ENCODE peak calls at places on chromosomes 11 and 22, in five cellular contexts. One of them, this sample, is unnamed.

GRCh38 chr11:45051621-45052020 is 94.8 kb upstream of the PRDM11 start:
- DNase-seq in substantia nigra: no peak
- DNase-seq in stimulated activated CD8-positive, alpha-beta memory T cell treated with anti-CD3 and anti-CD28 coated beads, Interleukin-15, amount 100 ng/mL, for 1 hour: no peak
- DNase-seq in lower lobe of right lung: no peak
- DNase-seq in amygdala: no peak
- DNase-seq in this sample: no peak

GRCh38 chr11:57781529-57781943 is 19.9 kb downstream of the CTNND1 start:
- DNase-seq in amygdala: no peak
- DNase-seq in substantia nigra: no peak
- DNase-seq in lower lobe of right lung: peak
- DNase-seq in stimulated activated CD8-positive, alpha-beta memory T cell treated with anti-CD3 and anti-CD28 coated beads, Interleukin-15, amount 100 ng/mL, for 1 hour: no peak
- DNase-seq in this sample: no peak

GRCh38 chr11:3920148-3920852 is 64.8 kb downstream of the STIM1 start:
- DNase-seq in stimulated activated CD8-positive, alpha-beta memory T cell treated with anti-CD3 and anti-CD28 coated beads, Interleukin-15, amount 100 ng/mL, for 1 hour: peak
- DNase-seq in substantia nigra: no peak
- DNase-seq in amygdala: no peak
- DNase-seq in lower lobe of right lung: peak
- DNase-seq in this sample: no peak

GRCh38 chr11:46560300-46561025 is 33.4 kb downstream of the AMBRA1 start:
- DNase-seq in amygdala: no peak
- DNase-seq in lower lobe of right lung: no peak
- DNase-seq in substantia nigra: no peak
- DNase-seq in stimulated activated CD8-positive, alpha-beta memory T cell treated with anti-CD3 and anti-CD28 coated beads, Interleukin-15, amount 100 ng/mL, for 1 hour: no peak
- DNase-seq in this sample: no peak

GRCh38 chr11:64251986-64252837 is 882 bp downstream of the PLCB3 start:
- DNase-seq in stimulated activated CD8-positive, alpha-beta memory T cell treated with anti-CD3 and anti-CD28 coated beads, Interleukin-15, amount 100 ng/mL, for 1 hour: no peak
- DNase-seq in substantia nigra: no peak
- DNase-seq in amygdala: no peak
- DNase-seq in lower lobe of right lung: peak
- DNase-seq in this sample: peak

GRCh38 chr11:68468217-68468828 is 7.8 kb downstream of the PPP6R3 start:
- DNase-seq in amygdala: no peak
- DNase-seq in lower lobe of right lung: no peak
- DNase-seq in substantia nigra: no peak
- DNase-seq in stimulated activated CD8-positive, alpha-beta memory T cell treated with anti-CD3 and anti-CD28 coated beads, Interleukin-15, amount 100 ng/mL, for 1 hour: no peak
- DNase-seq in this sample: no peak

GRCh38 chr11:73217131-73217809 is 811 bp upstream of the P2RY2 start:
- DNase-seq in stimulated activated CD8-positive, alpha-beta memory T cell treated with anti-CD3 and anti-CD28 coated beads, Interleukin-15, amount 100 ng/mL, for 1 hour: no peak
- DNase-seq in substantia nigra: peak
- DNase-seq in lower lobe of right lung: peak
- DNase-seq in amygdala: no peak
- DNase-seq in this sample: no peak

GRCh38 chr11:123065634-123066033 is 3.7 kb upstream of the HSPA8 start:
- DNase-seq in amygdala: no peak
- DNase-seq in substantia nigra: no peak
- DNase-seq in lower lobe of right lung: no peak
- DNase-seq in stimulated activated CD8-positive, alpha-beta memory T cell treated with anti-CD3 and anti-CD28 coated beads, Interleukin-15, amount 100 ng/mL, for 1 hour: no peak
- DNase-seq in this sample: no peak

GRCh38 chr11:95671768-95672167 is 117.8 kb downstream of the FAM76B start:
- DNase-seq in lower lobe of right lung: no peak
- DNase-seq in substantia nigra: no peak
- DNase-seq in amygdala: no peak
- DNase-seq in stimulated activated CD8-positive, alpha-beta memory T cell treated with anti-CD3 and anti-CD28 coated beads, Interleukin-15, amount 100 ng/mL, for 1 hour: no peak
- DNase-seq in this sample: no peak

GRCh38 chr22:50276143-50276542 is 6.0 kb upstream of the MAPK11 start:
- DNase-seq in stimulated activated CD8-positive, alpha-beta memory T cell treated with anti-CD3 and anti-CD28 coated beads, Interleukin-15, amount 100 ng/mL, for 1 hour: no peak
- DNase-seq in amygdala: peak
- DNase-seq in substantia nigra: peak
- DNase-seq in lower lobe of right lung: peak
- DNase-seq in this sample: no peak

GRCh38 chr11:68302256-68303054 is 9.9 kb upstream of the LRP5 start:
- DNase-seq in amygdala: no peak
- DNase-seq in stimulated activated CD8-positive, alpha-beta memory T cell treated with anti-CD3 and anti-CD28 coated beads, Interleukin-15, amount 100 ng/mL, for 1 hour: no peak
- DNase-seq in substantia nigra: no peak
- DNase-seq in lower lobe of right lung: peak
- DNase-seq in this sample: no peak

GRCh38 chr11:132158091-132158490 is 787.7 kb downstream of the NTM start:
- DNase-seq in substantia nigra: no peak
- DNase-seq in lower lobe of right lung: no peak
- DNase-seq in stimulated activated CD8-positive, alpha-beta memory T cell treated with anti-CD3 and anti-CD28 coated beads, Interleukin-15, amount 100 ng/mL, for 1 hour: no peak
- DNase-seq in amygdala: no peak
- DNase-seq in this sample: no peak

GRCh38 chr11:17354070-17354924 is 2.7 kb downstream of the NCR3LG1 start:
- DNase-seq in substantia nigra: peak
- DNase-seq in stimulated activated CD8-positive, alpha-beta memory T cell treated with anti-CD3 and anti-CD28 coated beads, Interleukin-15, amount 100 ng/mL, for 1 hour: peak
- DNase-seq in lower lobe of right lung: no peak
- DNase-seq in amygdala: no peak
- DNase-seq in this sample: no peak

GRCh38 chr11:15370774-15371173 is 256.1 kb downstream of the INSC start:
- DNase-seq in lower lobe of right lung: no peak
- DNase-seq in amygdala: no peak
- DNase-seq in substantia nigra: no peak
- DNase-seq in stimulated activated CD8-positive, alpha-beta memory T cell treated with anti-CD3 and anti-CD28 coated beads, Interleukin-15, amount 100 ng/mL, for 1 hour: no peak
- DNase-seq in this sample: no peak